ENCODE peak calls at places on chromosomes 1 and 21, in nine cellular contexts. H, Z, U, Q, X, A, P, R and E are unnamed samples.
A peak's percentile ranks its signal among the peaks of the same experiment; 100 is the strongest.

GRCh38 chr1:203695116-203695515 is 68.5 kb downstream of the ATP2B4 start:
- DNase-seq in H (no peak), P (no peak), U (no peak), Q (no peak), X (no peak), A (peak; percentile 40), Z (no peak), R (no peak), E (no peak)

GRCh38 chr1:155623357-155623756 is 13.3 kb downstream of the MSTO1 start:
- DNase-seq in H (no peak), A (no peak), Z (no peak), R (no peak), P (no peak), U (no peak), X (no peak), Q (no peak), E (no peak)

GRCh38 chr21:34892196-34892595 is 156.9 kb downstream of the RUNX1 start:
- DNase-seq in P (no peak), A (peak; percentile 47), Z (no peak), X (peak; percentile 45), R (no peak), H (no peak), U (no peak), Q (peak; percentile 49), E (no peak)

GRCh38 chr1:7553042-7553690 is 217.9 kb upstream of the VAMP3 start:
- DNase-seq in A (no peak), H (no peak), X (no peak), P (no peak), R (no peak), U (no peak), Z (no peak), Q (no peak), E (no peak)

GRCh38 chr1:7813677-7814373 is 29.7 kb downstream of the PER3 start:
- DNase-seq in U (no peak), P (no peak), X (no peak), H (no peak), R (no peak), Q (no peak), Z (no peak), A (no peak), E (no peak)

GRCh38 chr21:42219606-42220137 is 732 bp downstream of the ABCG1 start:
- DNase-seq in X (peak; percentile 5), R (no peak), Z (no peak), P (no peak), H (no peak), A (no peak), Q (no peak), U (no peak), E (no peak)

GRCh38 chr1:33610391-33610790 is 137.9 kb downstream of the ZSCAN20 start:
- DNase-seq in R (no peak), P (no peak), A (no peak), H (no peak), Q (no peak), X (no peak), U (no peak), Z (no peak), E (no peak)

GRCh38 chr1:41282679-41283317 is 40.7 kb upstream of the SCMH1 start:
- DNase-seq in R (peak; percentile 41), A (no peak), U (no peak), Z (peak; percentile 45), P (no peak), H (peak; percentile 22), X (peak; percentile 13), Q (peak; percentile 41), E (peak; percentile 20)

GRCh38 chr21:31553926-31554325 is 105.6 kb upstream of the SOD1 start:
- DNase-seq in R (no peak), H (no peak), Z (no peak), P (no peak), Q (no peak), X (no peak), U (no peak), A (no peak), E (no peak)

GRCh38 chr1:15411593-15412487 is 2.2 kb downstream of the EFHD2 start:
- DNase-seq in R (peak; percentile 57), U (no peak), A (no peak), P (no peak), Q (peak; percentile 95), H (peak; percentile 16), Z (no peak), X (peak; percentile 47), E (no peak)

GRCh38 chr1:221856188-221857093 is 114.6 kb upstream of the DUSP10 start:
- DNase-seq in A (peak; percentile 56), H (peak; percentile 81), Q (no peak), U (no peak), P (no peak), X (peak; percentile 92), R (peak; percentile 35), Z (no peak), E (peak; percentile 97)

GRCh38 chr1:24318238-24318987 is 744 bp upstream of the GRHL3 start:
- DNase-seq in Z (no peak), A (peak; percentile 76), U (no peak), Q (no peak), X (peak; percentile 36), H (peak; percentile 19), P (no peak), R (peak; percentile 63), E (peak; percentile 49)

GRCh38 chr1:202656057-202656456 is 54.2 kb downstream of the SYT2 start:
- DNase-seq in X (peak; percentile 8), A (no peak), Q (peak; percentile 45), Z (peak; percentile 20), H (peak; percentile 8), R (peak; percentile 34), P (no peak), U (no peak), E (peak; percentile 11)

GRCh38 chr1:191134796-191135195 is 657.1 kb upstream of the BRINP3 start:
- DNase-seq in A (no peak), U (no peak), R (no peak), Q (no peak), X (no peak), H (no peak), P (no peak), Z (no peak), E (no peak)

GRCh38 chr1:2468540-2468939 is 7.5 kb upstream of the PLCH2 start:
- DNase-seq in X (no peak), Q (no peak), U (no peak), P (no peak), Z (no peak), H (no peak), A (no peak), R (no peak), E (no peak)

DNA sequence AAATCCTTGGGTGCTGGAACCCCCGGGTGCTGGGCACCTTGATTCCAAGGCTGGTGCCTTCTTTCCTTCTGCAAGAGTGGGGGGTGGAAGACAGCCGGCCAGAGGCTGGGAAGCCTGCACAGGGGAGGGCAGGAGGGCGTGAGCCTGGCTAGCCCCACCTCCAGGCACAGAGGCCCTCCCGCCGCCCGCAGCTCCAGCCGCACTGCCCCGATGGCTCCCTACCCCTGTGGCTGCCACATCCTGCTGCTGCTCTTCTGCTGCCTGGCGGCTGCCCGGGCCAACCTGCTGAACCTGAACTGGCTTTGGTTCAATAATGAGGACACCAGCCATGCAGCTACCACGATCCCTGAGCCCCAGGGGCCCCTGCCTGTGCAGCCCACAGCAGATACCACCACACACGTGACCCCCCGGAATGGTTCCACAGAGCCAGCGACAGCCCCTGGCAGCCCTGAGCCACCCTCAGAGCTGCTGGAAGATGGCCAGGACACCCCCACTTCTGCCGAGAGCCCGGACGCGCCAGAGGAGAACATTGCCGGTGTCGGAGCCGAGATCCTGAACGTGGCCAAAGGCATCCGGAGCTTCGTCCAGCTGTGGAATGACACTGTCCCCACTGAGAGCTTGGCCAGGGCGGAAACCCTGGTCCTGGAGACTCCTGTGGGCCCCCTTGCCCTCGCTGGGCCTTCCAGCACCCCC is 50.5 kb downstream of the COL18A1 start:
- DNase-seq in P (no peak), A (peak; percentile 48), R (no peak), Q (peak; percentile 52), U (no peak), X (peak; percentile 22), Z (no peak), H (peak; percentile 35), E (peak; percentile 42)
- H3K4me3 ChIP-seq in P (peak overlapping the region; percentile 17), A (peak overlapping the region; percentile 39), R (peak overlapping the region; percentile 14), Q (no peak overlapping the region), U (peak overlapping the region; percentile 17), X (no peak overlapping the region), Z (no peak overlapping the region), H (peak overlapping the region; percentile 32), E (peak overlapping the region; percentile 13)

GRCh38 chr1:85605519-85606413 is 25.2 kb downstream of the CCN1 start:
- DNase-seq in H (no peak), X (no peak), Z (no peak), Q (no peak), R (no peak), A (no peak), P (no peak), U (no peak), E (no peak)
- TF ChIP-seq CTCF in H (no peak), X (no peak), Z (peak; percentile 29), Q (peak; percentile 5), R (peak; percentile 8), A (no peak), P (no peak), U (no peak), E (no peak)

GRCh38 chr1:76425104-76425842 is 350.7 kb downstream of the ST6GALNAC3 start:
- DNase-seq in R (no peak), H (peak; percentile 12), Z (no peak), P (no peak), X (no peak), Q (no peak), A (no peak), U (no peak), E (peak; percentile 1)
- H3K4me3 ChIP-seq in R (peak overlapping the region; percentile 25), H (no peak overlapping the region), Z (no peak overlapping the region), P (no peak overlapping the region), X (no peak overlapping the region), Q (no peak overlapping the region), A (peak overlapping the region; percentile 20), U (no peak overlapping the region), E (no peak overlapping the region)

GRCh38 chr1:111225091-111225490 is 2.4 kb upstream of the CHI3L2 start:
- DNase-seq in A (no peak), X (no peak), H (no peak), U (no peak), Z (no peak), P (no peak), R (no peak), Q (no peak), E (no peak)

GRCh38 chr1:111222308-111223125 is 5.0 kb upstream of the CHI3L2 start:
- DNase-seq in H (peak; percentile 72), X (peak; percentile 50), A (peak; percentile 46), R (peak; percentile 70), P (no peak), Q (peak; percentile 83), Z (peak; percentile 58), U (peak; percentile 56), E (peak; percentile 65)

GRCh38 chr1:111221633-111222286 is 5.8 kb upstream of the CHI3L2 start:
- DNase-seq in Q (peak; percentile 97), H (no peak), X (peak; percentile 8), A (no peak), R (peak; percentile 17), Z (no peak), P (no peak), U (no peak), E (no peak)

GRCh38 chr1:111221276-111221632 is 6.3 kb upstream of the CHI3L2 start:
- DNase-seq in R (no peak), A (no peak), Q (no peak), Z (no peak), X (no peak), U (no peak), P (no peak), H (no peak), E (no peak)

DNA sequence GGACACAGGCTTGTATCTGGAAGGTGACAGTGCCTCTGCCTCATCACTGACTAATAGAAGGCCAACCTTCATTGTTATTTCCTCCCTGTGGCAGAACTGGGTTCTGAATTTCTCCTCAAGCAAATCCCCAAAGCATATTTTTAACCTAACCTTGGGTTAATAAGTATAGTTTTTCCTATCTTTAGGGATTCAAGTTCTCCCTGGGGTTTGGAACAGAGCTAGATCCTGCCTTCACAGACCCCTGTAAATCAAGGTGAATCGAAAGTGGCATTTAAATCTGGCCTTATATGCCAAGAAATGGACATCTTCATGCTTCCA is 4.4 kb upstream of the CHI3L2 start:
- DNase-seq in P (no peak), U (no peak), A (no peak), H (no peak), R (no peak), X (no peak), Q (no peak), Z (no peak), E (no peak)
- TF ChIP-seq CTCF in P (no peak), U (no peak), A (no peak), H (no peak), R (no peak), X (no peak), Q (no peak), Z (no peak), E (no peak)